ENCODE peak calls at places on chromosomes 16 and 17, in nine cellular contexts. One of them, this sample, is unnamed.

GRCh38 chr17:47882247-47882646 is 13.8 kb upstream of the SP2 start:
- DNase-seq in lung microvascular endothelial cell: peak
- DNase-seq in NCI-H2029: no peak
- DNase-seq in SW 1271: no peak
- DNase-seq in T follicular helper cell: no peak
- DNase-seq in fibroblast of pulmonary artery: no peak
- DNase-seq in psoas muscle: no peak
- DNase-seq in mesothelial cell of epicardium: no peak
- DNase-seq in T-helper 17 cell: no peak
- DNase-seq in this sample: peak

GRCh38 chr17:50952889-50953288 is 86.7 kb upstream of the TOB1 start:
- DNase-seq in lung microvascular endothelial cell: no peak
- DNase-seq in NCI-H2029: no peak
- DNase-seq in SW 1271: no peak
- DNase-seq in T follicular helper cell: no peak
- DNase-seq in fibroblast of pulmonary artery: no peak
- DNase-seq in psoas muscle: no peak
- DNase-seq in mesothelial cell of epicardium: no peak
- DNase-seq in T-helper 17 cell: no peak
- DNase-seq in this sample: no peak

GRCh38 chr16:50946098-50946497 is 204.2 kb downstream of the CYLD start:
- DNase-seq in lung microvascular endothelial cell: no peak
- DNase-seq in NCI-H2029: no peak
- DNase-seq in SW 1271: no peak
- DNase-seq in T follicular helper cell: no peak
- DNase-seq in fibroblast of pulmonary artery: no peak
- DNase-seq in psoas muscle: no peak
- DNase-seq in mesothelial cell of epicardium: no peak
- DNase-seq in T-helper 17 cell: no peak
- DNase-seq in this sample: no peak

GRCh38 chr17:41420134-41420533 is 4.3 kb downstream of the KRT37 start:
- DNase-seq in lung microvascular endothelial cell: no peak
- DNase-seq in NCI-H2029: no peak
- DNase-seq in SW 1271: no peak
- DNase-seq in T follicular helper cell: no peak
- DNase-seq in fibroblast of pulmonary artery: no peak
- DNase-seq in psoas muscle: no peak
- DNase-seq in mesothelial cell of epicardium: no peak
- DNase-seq in T-helper 17 cell: no peak
- DNase-seq in this sample: no peak

GRCh38 chr16:1863681-1864460 is 8.1 kb downstream of the MEIOB start:
- DNase-seq in lung microvascular endothelial cell: peak
- DNase-seq in NCI-H2029: peak
- DNase-seq in SW 1271: no peak
- DNase-seq in T follicular helper cell: no peak
- DNase-seq in fibroblast of pulmonary artery: peak
- DNase-seq in psoas muscle: no peak
- DNase-seq in mesothelial cell of epicardium: no peak
- DNase-seq in T-helper 17 cell: no peak
- DNase-seq in this sample: peak

GRCh38 chr17:68424188-68424587 is 33.1 kb downstream of the WIPI1 start:
- DNase-seq in lung microvascular endothelial cell: no peak
- DNase-seq in NCI-H2029: no peak
- DNase-seq in SW 1271: no peak
- DNase-seq in T follicular helper cell: no peak
- DNase-seq in fibroblast of pulmonary artery: no peak
- DNase-seq in psoas muscle: no peak
- DNase-seq in mesothelial cell of epicardium: no peak
- DNase-seq in T-helper 17 cell: no peak
- DNase-seq in this sample: no peak

GRCh38 chr17:76327689-76328088 is 19.6 kb upstream of the QRICH2 start:
- DNase-seq in lung microvascular endothelial cell: no peak
- DNase-seq in NCI-H2029: no peak
- DNase-seq in SW 1271: no peak
- DNase-seq in T follicular helper cell: no peak
- DNase-seq in fibroblast of pulmonary artery: no peak
- DNase-seq in psoas muscle: no peak
- DNase-seq in mesothelial cell of epicardium: no peak
- DNase-seq in T-helper 17 cell: no peak
- DNase-seq in this sample: no peak

GRCh38 chr16:15521758-15522509 is 87.5 kb downstream of the BMERB1 start:
- DNase-seq in lung microvascular endothelial cell: peak
- DNase-seq in NCI-H2029: no peak
- DNase-seq in SW 1271: no peak
- DNase-seq in T follicular helper cell: no peak
- DNase-seq in fibroblast of pulmonary artery: peak
- DNase-seq in psoas muscle: no peak
- DNase-seq in mesothelial cell of epicardium: no peak
- DNase-seq in T-helper 17 cell: no peak
- DNase-seq in this sample: peak

GRCh38 chr17:49645654-49646053 is 32.2 kb downstream of the SPOP start:
- DNase-seq in lung microvascular endothelial cell: no peak
- DNase-seq in NCI-H2029: no peak
- DNase-seq in SW 1271: no peak
- DNase-seq in T follicular helper cell: no peak
- DNase-seq in fibroblast of pulmonary artery: no peak
- DNase-seq in psoas muscle: no peak
- DNase-seq in mesothelial cell of epicardium: no peak
- DNase-seq in T-helper 17 cell: no peak
- DNase-seq in this sample: peak

GRCh38 chr16:71383054-71383773 is 24.7 kb downstream of the CALB2 start:
- DNase-seq in lung microvascular endothelial cell: no peak
- DNase-seq in NCI-H2029: no peak
- DNase-seq in SW 1271: peak
- DNase-seq in T follicular helper cell: no peak
- DNase-seq in fibroblast of pulmonary artery: peak
- DNase-seq in psoas muscle: no peak
- DNase-seq in mesothelial cell of epicardium: no peak
- DNase-seq in T-helper 17 cell: no peak
- DNase-seq in this sample: no peak

GRCh38 chr16:10518479-10519041 is 61.8 kb downstream of the EMP2 start:
- DNase-seq in lung microvascular endothelial cell: no peak
- DNase-seq in NCI-H2029: no peak
- DNase-seq in SW 1271: no peak
- DNase-seq in T follicular helper cell: no peak
- DNase-seq in fibroblast of pulmonary artery: no peak
- DNase-seq in psoas muscle: no peak
- DNase-seq in mesothelial cell of epicardium: no peak
- DNase-seq in T-helper 17 cell: no peak
- DNase-seq in this sample: no peak

GRCh38 chr17:13740692-13741091 is 139.0 kb upstream of the HS3ST3A1 start:
- DNase-seq in lung microvascular endothelial cell: no peak
- DNase-seq in NCI-H2029: no peak
- DNase-seq in SW 1271: no peak
- DNase-seq in T follicular helper cell: no peak
- DNase-seq in fibroblast of pulmonary artery: no peak
- DNase-seq in psoas muscle: no peak
- DNase-seq in mesothelial cell of epicardium: no peak
- DNase-seq in T-helper 17 cell: no peak
- DNase-seq in this sample: no peak

GRCh38 chr17:83058478-83059167 is 20.8 kb upstream of the METRNL start:
- DNase-seq in lung microvascular endothelial cell: no peak
- DNase-seq in NCI-H2029: no peak
- DNase-seq in SW 1271: no peak
- DNase-seq in T follicular helper cell: no peak
- DNase-seq in fibroblast of pulmonary artery: no peak
- DNase-seq in psoas muscle: no peak
- DNase-seq in mesothelial cell of epicardium: peak
- DNase-seq in T-helper 17 cell: no peak
- DNase-seq in this sample: no peak

GRCh38 chr16:89828199-89828869 is at the start of gene SPIRE2:
- DNase-seq in lung microvascular endothelial cell: peak
- DNase-seq in NCI-H2029: no peak
- DNase-seq in SW 1271: no peak
- DNase-seq in T follicular helper cell: peak
- DNase-seq in fibroblast of pulmonary artery: peak
- DNase-seq in psoas muscle: peak
- DNase-seq in mesothelial cell of epicardium: peak
- DNase-seq in T-helper 17 cell: peak
- DNase-seq in this sample: peak

GRCh38 chr17:58375216-58375615 is 23.2 kb upstream of the SUPT4H1 start:
- DNase-seq in lung microvascular endothelial cell: no peak
- DNase-seq in NCI-H2029: no peak
- DNase-seq in SW 1271: no peak
- DNase-seq in T follicular helper cell: no peak
- DNase-seq in fibroblast of pulmonary artery: no peak
- DNase-seq in psoas muscle: no peak
- DNase-seq in mesothelial cell of epicardium: no peak
- DNase-seq in T-helper 17 cell: no peak
- DNase-seq in this sample: no peak

GRCh38 chr16:4200000-4200780 is 41.7 kb downstream of the SRL start:
- DNase-seq in lung microvascular endothelial cell: peak
- DNase-seq in NCI-H2029: peak
- DNase-seq in SW 1271: peak
- DNase-seq in T follicular helper cell: no peak
- DNase-seq in fibroblast of pulmonary artery: peak
- DNase-seq in psoas muscle: peak
- DNase-seq in mesothelial cell of epicardium: peak
- DNase-seq in T-helper 17 cell: no peak
- DNase-seq in this sample: peak

GRCh38 chr17:41307647-41308046 is 1.5 kb downstream of the KRTAP16-1 start:
- DNase-seq in lung microvascular endothelial cell: no peak
- DNase-seq in NCI-H2029: peak
- DNase-seq in SW 1271: no peak
- DNase-seq in T follicular helper cell: no peak
- DNase-seq in fibroblast of pulmonary artery: no peak
- DNase-seq in psoas muscle: no peak
- DNase-seq in mesothelial cell of epicardium: no peak
- DNase-seq in T-helper 17 cell: no peak
- DNase-seq in this sample: no peak

GRCh38 chr16:29962344-29962994 is 590 bp downstream of the TMEM219 start:
- DNase-seq in lung microvascular endothelial cell: no peak
- DNase-seq in NCI-H2029: no peak
- DNase-seq in SW 1271: peak
- DNase-seq in T follicular helper cell: no peak
- DNase-seq in fibroblast of pulmonary artery: peak
- DNase-seq in psoas muscle: no peak
- DNase-seq in mesothelial cell of epicardium: no peak
- DNase-seq in T-helper 17 cell: no peak
- DNase-seq in this sample: peak

GRCh38 chr17:40949406-40949805 is 12.0 kb upstream of the KRT23 start:
- DNase-seq in lung microvascular endothelial cell: no peak
- DNase-seq in NCI-H2029: no peak
- DNase-seq in SW 1271: no peak
- DNase-seq in T follicular helper cell: no peak
- DNase-seq in fibroblast of pulmonary artery: no peak
- DNase-seq in psoas muscle: no peak
- DNase-seq in mesothelial cell of epicardium: no peak
- DNase-seq in T-helper 17 cell: no peak
- DNase-seq in this sample: no peak

GRCh38 chr17:81870155-81870977 is 771 bp downstream of the ARHGDIA start:
- DNase-seq in lung microvascular endothelial cell: peak
- DNase-seq in NCI-H2029: no peak
- DNase-seq in SW 1271: peak
- DNase-seq in T follicular helper cell: no peak
- DNase-seq in fibroblast of pulmonary artery: peak
- DNase-seq in psoas muscle: peak
- DNase-seq in mesothelial cell of epicardium: no peak
- DNase-seq in T-helper 17 cell: no peak
- DNase-seq in this sample: peak

GRCh38 chr17:34386925-34387550 is 24.0 kb upstream of the CCL1 start:
- DNase-seq in lung microvascular endothelial cell: peak
- DNase-seq in NCI-H2029: no peak
- DNase-seq in SW 1271: no peak
- DNase-seq in T follicular helper cell: no peak
- DNase-seq in fibroblast of pulmonary artery: peak
- DNase-seq in psoas muscle: no peak
- DNase-seq in mesothelial cell of epicardium: no peak
- DNase-seq in T-helper 17 cell: no peak
- DNase-seq in this sample: no peak

GRCh38 chr16:54397838-54398237 is 111.3 kb upstream of the IRX3 start:
- DNase-seq in lung microvascular endothelial cell: no peak
- DNase-seq in NCI-H2029: no peak
- DNase-seq in SW 1271: no peak
- DNase-seq in T follicular helper cell: no peak
- DNase-seq in fibroblast of pulmonary artery: no peak
- DNase-seq in psoas muscle: no peak
- DNase-seq in mesothelial cell of epicardium: no peak
- DNase-seq in T-helper 17 cell: no peak
- DNase-seq in this sample: no peak

GRCh38 chr16:85350973-85351372 is 238.7 kb upstream of the CIBAR2 start:
- DNase-seq in lung microvascular endothelial cell: peak
- DNase-seq in NCI-H2029: peak
- DNase-seq in SW 1271: peak
- DNase-seq in T follicular helper cell: no peak
- DNase-seq in fibroblast of pulmonary artery: peak
- DNase-seq in psoas muscle: peak
- DNase-seq in mesothelial cell of epicardium: peak
- DNase-seq in T-helper 17 cell: no peak
- DNase-seq in this sample: peak

GRCh38 chr17:79028496-79029326 is 4.7 kb downstream of the C1QTNF1 start:
- DNase-seq in lung microvascular endothelial cell: no peak
- DNase-seq in NCI-H2029: no peak
- DNase-seq in SW 1271: no peak
- DNase-seq in T follicular helper cell: no peak
- DNase-seq in fibroblast of pulmonary artery: peak
- DNase-seq in psoas muscle: no peak
- DNase-seq in mesothelial cell of epicardium: no peak
- DNase-seq in T-helper 17 cell: no peak
- DNase-seq in this sample: no peak

GRCh38 chr17:80187090-80187489 is 17.3 kb downstream of the CARD14 start:
- DNase-seq in lung microvascular endothelial cell: no peak
- DNase-seq in NCI-H2029: no peak
- DNase-seq in SW 1271: no peak
- DNase-seq in T follicular helper cell: no peak
- DNase-seq in fibroblast of pulmonary artery: peak
- DNase-seq in psoas muscle: peak
- DNase-seq in mesothelial cell of epicardium: no peak
- DNase-seq in T-helper 17 cell: no peak
- DNase-seq in this sample: peak

GRCh38 chr17:50423553-50424159 is 2.4 kb upstream of the ACSF2 start:
- DNase-seq in lung microvascular endothelial cell: no peak
- DNase-seq in NCI-H2029: peak
- DNase-seq in SW 1271: no peak
- DNase-seq in T follicular helper cell: no peak
- DNase-seq in fibroblast of pulmonary artery: peak
- DNase-seq in psoas muscle: peak
- DNase-seq in mesothelial cell of epicardium: no peak
- DNase-seq in T-helper 17 cell: no peak
- DNase-seq in this sample: peak

GRCh38 chr17:60106377-60107059 is 27.8 kb upstream of the HEATR6 start:
- DNase-seq in lung microvascular endothelial cell: no peak
- DNase-seq in NCI-H2029: no peak
- DNase-seq in SW 1271: no peak
- DNase-seq in T follicular helper cell: no peak
- DNase-seq in fibroblast of pulmonary artery: peak
- DNase-seq in psoas muscle: no peak
- DNase-seq in mesothelial cell of epicardium: no peak
- DNase-seq in T-helper 17 cell: no peak
- DNase-seq in this sample: peak

GRCh38 chr17:2854662-2855061 is 58.4 kb downstream of the RAP1GAP2 start:
- DNase-seq in lung microvascular endothelial cell: no peak
- DNase-seq in NCI-H2029: peak
- DNase-seq in SW 1271: no peak
- DNase-seq in T follicular helper cell: no peak
- DNase-seq in fibroblast of pulmonary artery: no peak
- DNase-seq in psoas muscle: no peak
- DNase-seq in mesothelial cell of epicardium: no peak
- DNase-seq in T-helper 17 cell: no peak
- DNase-seq in this sample: no peak

GRCh38 chr16:53433509-53433908 is 762 bp upstream of the RBL2 start:
- DNase-seq in lung microvascular endothelial cell: no peak
- DNase-seq in NCI-H2029: no peak
- DNase-seq in SW 1271: no peak
- DNase-seq in T follicular helper cell: no peak
- DNase-seq in fibroblast of pulmonary artery: no peak
- DNase-seq in psoas muscle: no peak
- DNase-seq in mesothelial cell of epicardium: peak
- DNase-seq in T-helper 17 cell: no peak
- DNase-seq in this sample: no peak